ENCODE peak calls at places on chromosomes 12 and 14, in nine cellular contexts. One of them, this sample, is unnamed.
A peak's percentile ranks its signal among the peaks of the same experiment; 100 is the strongest.

GRCh38 chr12:90833228-90833627 is 121.7 kb downstream of the CCER1 start:
- DNase-seq in endothelial cell: no peak
- DNase-seq in Calu3: no peak
- DNase-seq in astrocyte of the spinal cord: no peak
- DNase-seq in stimulated activated CD8-positive, alpha-beta memory T cell treated with anti-CD3 and anti-CD28 coated beads, Interleukin-2, amount 100 ng/mL, for 1 hour: no peak
- DNase-seq in HEK293T: no peak
- DNase-seq in activated T-helper 9 cell treated with anti-CD3 and anti-CD28 coated beads, Interleukin-2, amount 50 U/mL, for 16 hours: no peak
- DNase-seq in ureter: no peak
- DNase-seq in GM06990: no peak
- DNase-seq in this sample: no peak

GRCh38 chr12:105051981-105052380 is 32.3 kb downstream of the ALDH1L2 start:
- DNase-seq in endothelial cell: no peak
- DNase-seq in Calu3: no peak
- DNase-seq in astrocyte of the spinal cord: no peak
- DNase-seq in stimulated activated CD8-positive, alpha-beta memory T cell treated with anti-CD3 and anti-CD28 coated beads, Interleukin-2, amount 100 ng/mL, for 1 hour: no peak
- DNase-seq in HEK293T: no peak
- DNase-seq in activated T-helper 9 cell treated with anti-CD3 and anti-CD28 coated beads, Interleukin-2, amount 50 U/mL, for 16 hours: no peak
- DNase-seq in ureter: no peak
- DNase-seq in GM06990: no peak
- DNase-seq in this sample: no peak

GRCh38 chr12:126389961-126390360 is 1324.7 kb downstream of the AACS start:
- DNase-seq in endothelial cell: no peak
- DNase-seq in Calu3: no peak
- DNase-seq in astrocyte of the spinal cord: no peak
- DNase-seq in stimulated activated CD8-positive, alpha-beta memory T cell treated with anti-CD3 and anti-CD28 coated beads, Interleukin-2, amount 100 ng/mL, for 1 hour: no peak
- DNase-seq in HEK293T: no peak
- DNase-seq in activated T-helper 9 cell treated with anti-CD3 and anti-CD28 coated beads, Interleukin-2, amount 50 U/mL, for 16 hours: no peak
- DNase-seq in ureter: no peak
- DNase-seq in GM06990: no peak
- DNase-seq in this sample: peak; percentile 6

GRCh38 chr12:3168775-3169221 is 91.6 kb downstream of the TSPAN9 start:
- DNase-seq in endothelial cell: no peak
- DNase-seq in Calu3: peak; percentile 76
- DNase-seq in astrocyte of the spinal cord: peak; percentile 96
- DNase-seq in stimulated activated CD8-positive, alpha-beta memory T cell treated with anti-CD3 and anti-CD28 coated beads, Interleukin-2, amount 100 ng/mL, for 1 hour: no peak
- DNase-seq in HEK293T: peak; percentile 38
- DNase-seq in activated T-helper 9 cell treated with anti-CD3 and anti-CD28 coated beads, Interleukin-2, amount 50 U/mL, for 16 hours: no peak
- DNase-seq in ureter: peak; percentile 81
- DNase-seq in GM06990: peak; percentile 32
- DNase-seq in this sample: peak; percentile 77

GRCh38 chr12:107079172-107080011 is 14.0 kb downstream of the CRY1 start:
- DNase-seq in endothelial cell: no peak
- DNase-seq in Calu3: no peak
- DNase-seq in astrocyte of the spinal cord: peak; percentile 46
- DNase-seq in stimulated activated CD8-positive, alpha-beta memory T cell treated with anti-CD3 and anti-CD28 coated beads, Interleukin-2, amount 100 ng/mL, for 1 hour: no peak
- DNase-seq in HEK293T: peak; percentile 21
- DNase-seq in activated T-helper 9 cell treated with anti-CD3 and anti-CD28 coated beads, Interleukin-2, amount 50 U/mL, for 16 hours: no peak
- DNase-seq in ureter: no peak
- DNase-seq in GM06990: no peak
- DNase-seq in this sample: peak; percentile 26

GRCh38 chr14:80955434-80955939 is at the start of gene TSHR:
- DNase-seq in endothelial cell: peak; percentile 15
- DNase-seq in Calu3: no peak
- DNase-seq in astrocyte of the spinal cord: no peak
- DNase-seq in stimulated activated CD8-positive, alpha-beta memory T cell treated with anti-CD3 and anti-CD28 coated beads, Interleukin-2, amount 100 ng/mL, for 1 hour: no peak
- DNase-seq in HEK293T: peak; percentile 8
- DNase-seq in activated T-helper 9 cell treated with anti-CD3 and anti-CD28 coated beads, Interleukin-2, amount 50 U/mL, for 16 hours: no peak
- DNase-seq in ureter: no peak
- DNase-seq in GM06990: no peak
- DNase-seq in this sample: no peak

GRCh38 chr12:52087961-52088820 is 8.7 kb downstream of the SMIM41 start:
- DNase-seq in endothelial cell: no peak
- DNase-seq in Calu3: no peak
- DNase-seq in astrocyte of the spinal cord: no peak
- DNase-seq in stimulated activated CD8-positive, alpha-beta memory T cell treated with anti-CD3 and anti-CD28 coated beads, Interleukin-2, amount 100 ng/mL, for 1 hour: no peak
- DNase-seq in HEK293T: no peak
- DNase-seq in activated T-helper 9 cell treated with anti-CD3 and anti-CD28 coated beads, Interleukin-2, amount 50 U/mL, for 16 hours: no peak
- DNase-seq in ureter: no peak
- DNase-seq in GM06990: peak; percentile 57
- DNase-seq in this sample: no peak

GRCh38 chr12:13784504-13784903 is 196.9 kb downstream of the GRIN2B start:
- DNase-seq in endothelial cell: no peak
- DNase-seq in Calu3: no peak
- DNase-seq in astrocyte of the spinal cord: no peak
- DNase-seq in stimulated activated CD8-positive, alpha-beta memory T cell treated with anti-CD3 and anti-CD28 coated beads, Interleukin-2, amount 100 ng/mL, for 1 hour: no peak
- DNase-seq in HEK293T: no peak
- DNase-seq in activated T-helper 9 cell treated with anti-CD3 and anti-CD28 coated beads, Interleukin-2, amount 50 U/mL, for 16 hours: no peak
- DNase-seq in ureter: no peak
- DNase-seq in GM06990: no peak
- DNase-seq in this sample: no peak

GRCh38 chr12:11863478-11863906 is 207.2 kb upstream of the BCL2L14 start:
- DNase-seq in endothelial cell: no peak
- DNase-seq in Calu3: no peak
- DNase-seq in astrocyte of the spinal cord: no peak
- DNase-seq in stimulated activated CD8-positive, alpha-beta memory T cell treated with anti-CD3 and anti-CD28 coated beads, Interleukin-2, amount 100 ng/mL, for 1 hour: no peak
- DNase-seq in HEK293T: no peak
- DNase-seq in activated T-helper 9 cell treated with anti-CD3 and anti-CD28 coated beads, Interleukin-2, amount 50 U/mL, for 16 hours: no peak
- DNase-seq in ureter: no peak
- DNase-seq in GM06990: no peak
- DNase-seq in this sample: peak; percentile 80

GRCh38 chr12:132619301-132620112 is 931 bp downstream of the P2RX2 start:
- DNase-seq in endothelial cell: no peak
- DNase-seq in Calu3: no peak
- DNase-seq in astrocyte of the spinal cord: no peak
- DNase-seq in stimulated activated CD8-positive, alpha-beta memory T cell treated with anti-CD3 and anti-CD28 coated beads, Interleukin-2, amount 100 ng/mL, for 1 hour: no peak
- DNase-seq in HEK293T: peak; percentile 29
- DNase-seq in activated T-helper 9 cell treated with anti-CD3 and anti-CD28 coated beads, Interleukin-2, amount 50 U/mL, for 16 hours: no peak
- DNase-seq in ureter: no peak
- DNase-seq in GM06990: no peak
- DNase-seq in this sample: no peak

GRCh38 chr12:54390668-54391551 is 6.4 kb upstream of the ZNF385A start:
- DNase-seq in endothelial cell: peak; percentile 71
- DNase-seq in Calu3: peak; percentile 69
- DNase-seq in astrocyte of the spinal cord: no peak
- DNase-seq in stimulated activated CD8-positive, alpha-beta memory T cell treated with anti-CD3 and anti-CD28 coated beads, Interleukin-2, amount 100 ng/mL, for 1 hour: peak; percentile 30
- DNase-seq in HEK293T: peak; percentile 74
- DNase-seq in activated T-helper 9 cell treated with anti-CD3 and anti-CD28 coated beads, Interleukin-2, amount 50 U/mL, for 16 hours: peak; percentile 64
- DNase-seq in ureter: peak; percentile 78
- DNase-seq in GM06990: peak; percentile 75
- DNase-seq in this sample: no peak

GRCh38 chr12:131340616-131341210 is 370.2 kb upstream of the SFSWAP start:
- DNase-seq in endothelial cell: no peak
- DNase-seq in Calu3: no peak
- DNase-seq in astrocyte of the spinal cord: no peak
- DNase-seq in stimulated activated CD8-positive, alpha-beta memory T cell treated with anti-CD3 and anti-CD28 coated beads, Interleukin-2, amount 100 ng/mL, for 1 hour: no peak
- DNase-seq in HEK293T: no peak
- DNase-seq in activated T-helper 9 cell treated with anti-CD3 and anti-CD28 coated beads, Interleukin-2, amount 50 U/mL, for 16 hours: no peak
- DNase-seq in ureter: no peak
- DNase-seq in GM06990: no peak
- DNase-seq in this sample: no peak